ENCODE peak calls at places on chromosomes 3 and 15, in ten cellular contexts. Y, K, L, P, G, A, U, J, C and D are unnamed samples.

GRCh38 chr3:168976969-168977368 is 686.5 kb downstream of the MECOM start:
- DNase-seq in Y (no peak), K (no peak), L (no peak), P (no peak), G (no peak), A (no peak), U (no peak), J (no peak), C (no peak), D (no peak)

GRCh38 chr3:3800076-3800448 is 831 bp downstream of the LRRN1 start:
- DNase-seq in Y (peak; percentile 42), K (peak; percentile 20), L (peak; percentile 70), P (no peak), G (peak; percentile 31), A (no peak), U (peak; percentile 72), J (no peak), C (peak; percentile 27), D (peak; percentile 43)

GRCh38 chr3:5136619-5137429 is 14.7 kb downstream of the ARL8B start:
- DNase-seq in Y (peak; percentile 66), K (no peak), L (no peak), P (no peak), G (no peak), A (no peak), U (no peak), J (no peak), C (no peak), D (no peak)

GRCh38 chr3:77319711-77320110 is 279.8 kb downstream of the ROBO2 start:
- DNase-seq in Y (no peak), K (no peak), L (no peak), P (no peak), G (no peak), A (no peak), U (no peak), J (no peak), C (no peak), D (peak; percentile 38)

GRCh38 chr15:80783275-80783674 is 4.1 kb downstream of the CEMIP start:
- DNase-seq in Y (no peak), K (no peak), L (no peak), P (no peak), G (no peak), A (no peak), U (no peak), J (no peak), C (no peak), D (no peak)

GRCh38 chr3:127751163-127751621 is 71.1 kb downstream of the MGLL start:
- DNase-seq in Y (no peak), K (no peak), L (no peak), P (no peak), G (no peak), A (no peak), U (no peak), J (no peak), C (peak; percentile 56), D (no peak)

GRCh38 chr3:190096345-190096744 is 24.4 kb downstream of the P3H2 start:
- DNase-seq in Y (no peak), K (no peak), L (no peak), P (no peak), G (no peak), A (no peak), U (no peak), J (no peak), C (no peak), D (no peak)

GRCh38 chr15:39083213-39083612 is 497.7 kb upstream of the THBS1 start:
- DNase-seq in Y (no peak), K (no peak), L (no peak), P (no peak), G (no peak), A (no peak), U (no peak), J (peak; percentile 52), C (no peak), D (no peak)

GRCh38 chr3:188153949-188154757 is at the start of gene LPP:
- DNase-seq in Y (peak; percentile 82), K (peak; percentile 80), L (peak; percentile 95), P (no peak), G (peak; percentile 78), A (no peak), U (peak; percentile 86), J (peak; percentile 87), C (peak; percentile 85), D (peak; percentile 76)

GRCh38 chr3:188152660-188153497 is 1.1 kb upstream of the LPP start:
- DNase-seq in Y (no peak), K (peak; percentile 76), L (peak; percentile 73), P (no peak), G (peak; percentile 54), A (peak; percentile 68), U (peak; percentile 78), J (peak; percentile 77), C (peak; percentile 49), D (peak; percentile 26)

GRCh38 chr3:188154758-188155574 is 1.0 kb downstream of the LPP start:
- DNase-seq in Y (no peak), K (no peak), L (no peak), P (no peak), G (no peak), A (no peak), U (no peak), J (peak; percentile 41), C (no peak), D (no peak)

GRCh38 chr3:188151438-188151837 is 2.5 kb upstream of the LPP start:
- DNase-seq in Y (no peak), K (no peak), L (no peak), P (no peak), G (no peak), A (no peak), U (no peak), J (peak; percentile 24), C (no peak), D (no peak)

GRCh38 chr3:188153498-188153948 is 434 bp upstream of the LPP start:
- DNase-seq in Y (no peak), K (peak; percentile 79), L (peak; percentile 92), P (peak; percentile 87), G (peak; percentile 86), A (peak; percentile 91), U (no peak), J (peak; percentile 94), C (peak; percentile 85), D (peak; percentile 78)
- TF ChIP-seq CTCF in Y (no peak), K (no peak), L (no peak), P (no peak), G (no peak), A (no peak), U (no peak), J (no peak), C (no peak), D (no peak)

DNA sequence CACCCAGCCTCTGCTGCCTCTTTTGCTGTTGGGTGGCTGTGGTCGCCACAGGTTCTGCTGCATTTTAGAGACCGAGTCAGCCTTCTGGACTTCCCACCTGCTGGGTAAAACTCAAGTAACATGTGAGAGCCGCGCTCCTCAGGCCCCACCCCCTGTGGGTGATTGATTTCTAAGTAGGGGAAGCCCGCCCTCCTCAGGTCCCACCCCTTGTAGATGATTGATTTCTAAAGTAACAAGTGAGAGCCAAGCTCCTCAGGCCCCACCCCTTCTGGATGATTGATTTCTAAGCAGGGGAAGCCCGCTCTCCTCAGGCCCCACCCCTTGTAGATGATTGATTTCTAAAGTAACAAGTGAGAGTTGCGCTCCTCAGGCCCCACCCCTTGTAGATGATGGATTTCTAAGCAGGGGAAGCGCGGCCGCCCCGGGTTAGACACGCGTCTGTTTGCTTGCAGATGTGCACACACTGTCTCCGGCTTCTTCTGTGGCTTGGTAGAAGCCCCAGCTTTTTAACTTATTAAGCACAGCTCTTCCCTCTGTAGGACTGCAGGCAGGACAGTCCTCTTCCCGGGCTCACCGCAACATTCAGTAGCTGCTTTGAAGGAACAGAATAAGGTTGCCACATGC is 83.4 kb downstream of the FAM43A start:
- DNase-seq in Y (peak; percentile 90), K (peak; percentile 95), L (peak; percentile 86), P (peak; percentile 76), G (peak; percentile 95), A (peak; percentile 95), U (peak; percentile 81), J (peak; percentile 87), C (peak; percentile 97), D (peak; percentile 76)
- TF ChIP-seq CTCF in Y (no peak), K (no peak), L (no peak), P (no peak), G (no peak), A (no peak), U (no peak), J (no peak), C (no peak), D (no peak)

DNA sequence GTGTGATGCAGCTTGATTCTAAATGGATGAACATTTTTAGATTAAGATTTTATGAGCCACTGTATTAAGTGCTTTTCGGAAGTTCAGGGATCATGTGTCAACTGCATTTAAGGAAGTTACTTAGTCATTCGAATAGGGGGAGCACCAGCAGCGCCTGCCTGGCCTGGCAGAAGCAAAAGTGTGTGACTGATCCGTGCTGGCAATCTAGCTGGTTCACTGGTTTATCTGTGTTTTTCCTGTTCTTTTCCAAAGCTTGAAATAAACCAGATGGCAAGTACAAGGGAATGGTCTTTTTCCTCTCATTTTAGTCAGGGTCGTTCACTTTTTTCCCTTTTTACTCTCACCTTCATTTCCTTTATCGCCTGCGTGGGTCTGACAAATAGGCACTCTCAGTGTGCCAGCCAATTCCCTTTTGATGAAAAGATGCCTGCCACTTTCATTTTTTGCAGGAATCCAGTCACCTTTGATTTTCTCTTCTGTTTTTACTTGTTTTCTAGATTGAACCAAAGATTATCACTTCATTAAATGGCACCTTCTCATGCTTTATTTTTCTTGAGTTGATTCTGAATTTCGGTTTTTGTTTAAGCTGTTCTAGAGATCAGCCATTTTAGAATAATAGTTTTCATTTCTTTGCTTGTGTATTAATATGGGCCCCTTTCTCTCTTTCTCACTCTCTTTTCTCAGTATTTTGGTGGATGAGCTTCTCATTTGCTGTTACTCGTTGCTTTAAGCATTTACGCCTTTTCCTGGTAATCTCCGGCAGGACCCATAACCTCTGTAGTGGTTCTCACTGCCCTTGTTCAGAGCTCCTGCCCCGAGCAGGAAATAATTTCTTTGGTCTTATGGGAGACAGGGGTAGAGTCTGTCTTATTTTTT is 2.8 kb downstream of the ABHD2 start:
- DNase-seq in Y (peak; percentile 24), K (peak; percentile 45), L (peak; percentile 83), P (peak; percentile 59), G (peak; percentile 69), A (peak; percentile 51), U (no peak), J (peak; percentile 72), C (peak; percentile 78), D (no peak)
- TF ChIP-seq CTCF in Y (no peak), K (no peak), L (no peak), P (no peak), G (no peak), A (no peak), U (no peak), J (peak; percentile 25), C (no peak), D (no peak)

GRCh38 chr3:140131895-140132294 is 196.9 kb downstream of the CLSTN2 start:
- DNase-seq in Y (no peak), K (no peak), L (no peak), P (no peak), G (no peak), A (no peak), U (no peak), J (no peak), C (no peak), D (no peak)

GRCh38 chr3:140134231-140134630 is 199.2 kb downstream of the CLSTN2 start:
- DNase-seq in Y (no peak), K (no peak), L (no peak), P (no peak), G (no peak), A (no peak), U (no peak), J (no peak), C (no peak), D (no peak)

GRCh38 chr3:140129885-140130284 is 194.9 kb downstream of the CLSTN2 start:
- DNase-seq in Y (no peak), K (no peak), L (no peak), P (no peak), G (no peak), A (no peak), U (no peak), J (no peak), C (no peak), D (no peak)

DNA sequence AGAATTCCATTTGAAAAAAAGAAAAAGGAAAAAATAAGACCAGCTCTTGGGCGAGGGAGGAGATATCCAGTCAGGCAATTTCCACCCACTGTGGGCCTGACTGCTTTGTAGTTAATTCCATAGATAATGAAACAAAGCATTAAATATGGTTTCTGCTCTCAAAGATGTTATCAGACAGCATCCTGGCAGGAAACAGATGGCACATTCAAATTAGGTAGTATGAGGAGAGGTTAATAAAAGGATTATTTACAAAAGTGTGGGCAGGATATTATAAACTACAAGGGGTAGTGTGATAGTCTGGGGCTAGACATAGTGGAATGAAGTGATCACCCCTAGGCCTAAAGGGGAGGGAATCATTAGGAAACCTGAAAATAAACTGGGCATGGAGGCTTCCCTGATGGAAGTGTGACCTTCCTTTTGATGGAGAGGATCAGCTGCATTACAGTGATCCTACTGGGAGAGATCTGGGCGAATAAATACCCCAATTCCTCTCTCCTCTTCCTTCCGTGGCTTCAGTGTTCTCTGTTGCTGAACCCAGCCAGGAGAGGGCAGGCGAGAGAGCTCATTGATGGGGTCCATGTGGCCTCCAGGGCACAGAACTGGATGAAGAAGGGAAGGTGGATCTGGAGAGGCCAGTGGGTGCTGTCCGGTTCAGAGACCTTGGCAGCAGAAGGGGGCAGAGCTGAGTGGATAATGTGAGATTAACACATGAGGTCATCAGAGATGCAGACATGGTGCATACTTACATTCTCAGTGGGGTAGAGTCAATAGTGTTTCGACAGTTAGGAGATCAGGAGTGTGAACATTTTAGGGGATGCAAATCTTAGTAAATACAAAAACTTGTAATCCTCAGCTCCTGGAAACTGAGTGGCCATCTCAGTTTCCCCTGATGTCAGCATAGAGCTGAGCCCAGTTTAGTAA is 193.5 kb downstream of the CLSTN2 start:
- DNase-seq in Y (peak; percentile 49), K (peak; percentile 20), L (peak; percentile 67), P (no peak), G (peak; percentile 52), A (no peak), U (no peak), J (peak; percentile 28), C (peak; percentile 29), D (peak; percentile 63)
- TF ChIP-seq CTCF in Y (peak; percentile 52), K (peak; percentile 20), L (peak; percentile 38), P (peak; percentile 72), G (peak; percentile 39), A (no peak), U (peak; percentile 58), J (peak; percentile 71), C (peak; percentile 20), D (peak; percentile 46)